ENCODE peak calls at places on chromosomes 7 and 10, in ten cellular contexts. G is psoas muscle; Y is tibial nerve; K is AG04450; L is thyroid gland; W is GM23338; R is HepG2; D is CD8-positive, alpha-beta memory T cell; E is GM23248; C is PC-3. O is an unnamed sample.
A peak's percentile ranks its signal among the peaks of the same experiment; 100 is the strongest.

GRCh38 chr10:82742478-82742877 is 867.5 kb downstream of the NRG3 start:
- DNase-seq in G (no peak), Y (no peak), K (no peak), L (no peak), W (peak; percentile 2), R (no peak), D (no peak), E (peak; percentile 48), C (peak; percentile 16), O (no peak)

GRCh38 chr7:64878684-64879083 is 24.4 kb upstream of the ZNF273 start:
- DNase-seq in G (no peak), Y (no peak), K (no peak), L (no peak), W (no peak), R (no peak), D (no peak), E (peak; percentile 17), C (no peak), O (no peak)

GRCh38 chr10:89337493-89337892 is 9.7 kb downstream of the IFIT3 start:
- DNase-seq in G (no peak), Y (no peak), K (no peak), L (no peak), W (no peak), R (no peak), D (no peak), E (peak; percentile 64), C (no peak), O (no peak)

GRCh38 chr7:39624202-39624807 is 933 bp downstream of the RALA start:
- DNase-seq in G (no peak), Y (no peak), K (no peak), L (peak; percentile 46), W (no peak), R (no peak), D (no peak), E (peak; percentile 64), C (peak; percentile 39), O (peak; percentile 14)

GRCh38 chr7:22395222-22395621 is 38.3 kb upstream of the RAPGEF5 start:
- DNase-seq in G (no peak), Y (no peak), K (no peak), L (no peak), W (no peak), R (peak; percentile 16), D (no peak), E (no peak), C (no peak), O (no peak)

GRCh38 chr7:157461805-157462771 is 125.3 kb downstream of the DNAJB6 start:
- DNase-seq in G (no peak), Y (no peak), K (no peak), L (no peak), W (no peak), R (no peak), D (no peak), E (no peak), C (no peak), O (no peak)

GRCh38 chr10:52059089-52059488 is 255.0 kb upstream of the DKK1 start:
- DNase-seq in G (no peak), Y (no peak), K (no peak), L (no peak), W (no peak), R (no peak), D (no peak), E (no peak), C (peak; percentile 51), O (no peak)

GRCh38 chr10:91974960-91975359 is 51.4 kb downstream of the BTAF1 start:
- DNase-seq in G (no peak), Y (no peak), K (peak; percentile 26), L (no peak), W (no peak), R (no peak), D (no peak), E (peak; percentile 90), C (peak; percentile 64), O (no peak)

GRCh38 chr10:11886138-11886474 is 63.0 kb downstream of the PROSER2 start:
- DNase-seq in G (no peak), Y (no peak), K (no peak), L (peak; percentile 50), W (no peak), R (no peak), D (no peak), E (no peak), C (no peak), O (no peak)

GRCh38 chr10:11885437-11886137 is 62.4 kb downstream of the PROSER2 start:
- DNase-seq in G (no peak), Y (no peak), K (no peak), L (no peak), W (no peak), R (no peak), D (no peak), E (no peak), C (no peak), O (no peak)

GRCh38 chr10:11887381-11888227 is 64.4 kb downstream of the PROSER2 start:
- DNase-seq in G (no peak), Y (no peak), K (no peak), L (no peak), W (no peak), R (no peak), D (no peak), E (no peak), C (no peak), O (no peak)

GRCh38 chr10:11884706-11885423 is 61.7 kb downstream of the PROSER2 start:
- DNase-seq in G (no peak), Y (no peak), K (no peak), L (no peak), W (no peak), R (no peak), D (no peak), E (no peak), C (no peak), O (no peak)

DNA sequence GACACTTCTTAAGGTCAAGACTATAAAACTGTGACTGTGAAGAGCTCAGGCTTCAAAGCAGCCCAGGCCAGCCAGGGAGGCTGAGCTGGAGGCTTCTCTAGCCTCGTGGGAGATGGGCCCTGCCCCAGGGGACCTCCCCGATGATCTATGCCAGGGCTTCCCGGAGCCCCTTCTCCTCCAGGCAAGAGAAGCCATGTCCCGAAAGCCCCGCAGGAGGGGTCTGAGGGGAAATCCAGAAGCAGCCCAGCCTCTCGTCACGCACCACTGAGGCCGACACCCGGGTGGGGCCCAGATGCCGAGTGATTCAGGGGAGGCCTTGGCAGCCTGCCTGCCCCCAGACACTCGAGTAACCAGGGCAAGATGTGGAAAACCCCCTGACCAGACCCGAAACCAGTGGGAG is 63.7 kb downstream of the PROSER2 start:
- DNase-seq in G (no peak), Y (no peak), K (no peak), L (peak; percentile 82), W (no peak), R (no peak), D (no peak), E (no peak), C (peak; percentile 57), O (no peak)
- H3K27ac ChIP-seq in G (no peak overlapping the region), Y (no peak overlapping the region), K (no peak overlapping the region), L (peak overlapping the region; percentile 39), W (no peak overlapping the region), R (no peak overlapping the region), D (no peak overlapping the region), E (no peak overlapping the region), C (peak overlapping the region; percentile 85), O (no peak overlapping the region)

DNA sequence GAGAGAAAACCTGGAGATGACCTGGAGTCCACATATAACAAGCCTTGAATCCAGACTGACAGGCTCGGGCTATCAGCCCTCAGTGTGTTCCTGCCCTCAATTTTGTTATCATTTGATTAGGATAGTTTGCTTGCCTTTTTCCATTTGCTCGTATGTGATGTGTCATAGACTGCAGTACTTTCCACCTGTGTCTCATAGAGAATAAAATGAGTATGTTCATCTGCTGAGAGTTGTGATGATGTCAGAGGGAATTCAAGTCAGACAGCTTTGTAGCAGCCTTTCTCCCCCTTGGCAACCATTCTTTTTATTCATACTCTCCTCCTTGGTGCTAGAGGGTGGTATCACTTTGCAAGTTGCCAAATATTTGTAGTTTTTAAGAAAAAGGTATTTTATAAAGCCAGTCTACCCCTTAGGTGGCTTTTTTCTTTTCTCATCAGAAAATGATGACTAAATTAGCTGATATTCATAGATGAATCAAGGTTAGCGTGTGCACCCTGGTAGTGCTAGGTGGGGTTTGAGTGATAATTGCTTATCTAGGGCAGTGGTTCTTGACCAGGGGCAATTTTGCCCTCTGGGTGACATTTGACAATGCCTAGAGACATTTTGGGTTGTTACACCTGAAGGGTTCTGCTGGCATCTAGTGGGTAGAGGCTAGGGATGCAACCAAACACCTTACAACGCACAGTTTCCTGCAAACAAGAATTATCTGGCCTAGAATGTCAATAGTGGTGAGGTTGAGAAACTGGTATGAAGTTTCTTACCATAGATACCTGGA is 5.4 kb downstream of the SGPL1 start:
- DNase-seq in G (no peak), Y (no peak), K (no peak), L (no peak), W (no peak), R (no peak), D (no peak), E (peak; percentile 20), C (peak; percentile 75), O (no peak)
- H3K27ac ChIP-seq in G (no peak overlapping the region), Y (no peak overlapping the region), K (no peak overlapping the region), L (no peak overlapping the region), W (no peak overlapping the region), R (no peak overlapping the region), D (no peak overlapping the region), E (no peak overlapping the region), C (peak overlapping the region; percentile 55), O (no peak overlapping the region)

GRCh38 chr7:101781384-101781783 is 36.0 kb upstream of the CUX1 start:
- DNase-seq in G (no peak), Y (no peak), K (no peak), L (no peak), W (no peak), R (no peak), D (no peak), E (no peak), C (no peak), O (no peak)

GRCh38 chr7:101782476-101782875 is 35.0 kb upstream of the CUX1 start:
- DNase-seq in G (no peak), Y (no peak), K (no peak), L (no peak), W (no peak), R (no peak), D (no peak), E (no peak), C (no peak), O (no peak)

GRCh38 chr7:101780281-101780680 is 37.1 kb upstream of the CUX1 start:
- DNase-seq in G (no peak), Y (no peak), K (no peak), L (no peak), W (no peak), R (no peak), D (no peak), E (no peak), C (no peak), O (no peak)

GRCh38 chr7:101778181-101778580 is 39.2 kb upstream of the CUX1 start:
- DNase-seq in G (no peak), Y (no peak), K (no peak), L (no peak), W (no peak), R (no peak), D (no peak), E (no peak), C (no peak), O (no peak)

GRCh38 chr7:101779267-101779666 is 38.2 kb upstream of the CUX1 start:
- DNase-seq in G (no peak), Y (no peak), K (no peak), L (no peak), W (no peak), R (no peak), D (no peak), E (no peak), C (no peak), O (no peak)
- H3K27ac ChIP-seq in G (no peak overlapping the region), Y (no peak overlapping the region), K (no peak overlapping the region), L (no peak overlapping the region), W (no peak overlapping the region), R (no peak overlapping the region), D (no peak overlapping the region), E (no peak overlapping the region), C (no peak overlapping the region), O (no peak overlapping the region)

GRCh38 chr10:123558651-123559050 is 107.5 kb upstream of the GPR26 start:
- DNase-seq in G (no peak), Y (no peak), K (no peak), L (no peak), W (peak; percentile 29), R (no peak), D (no peak), E (no peak), C (no peak), O (no peak)

GRCh38 chr10:123555616-123556015 is 110.5 kb upstream of the GPR26 start:
- DNase-seq in G (no peak), Y (no peak), K (no peak), L (no peak), W (no peak), R (no peak), D (no peak), E (no peak), C (no peak), O (no peak)

GRCh38 chr10:123557366-123558108 is 108.6 kb upstream of the GPR26 start:
- DNase-seq in G (no peak), Y (no peak), K (no peak), L (no peak), W (no peak), R (no peak), D (no peak), E (no peak), C (no peak), O (no peak)

GRCh38 chr10:123556049-123556448 is 110.1 kb upstream of the GPR26 start:
- DNase-seq in G (no peak), Y (no peak), K (no peak), L (no peak), W (no peak), R (no peak), D (no peak), E (no peak), C (no peak), O (no peak)

GRCh38 chr10:123556736-123557135 is 109.4 kb upstream of the GPR26 start:
- DNase-seq in G (no peak), Y (no peak), K (no peak), L (no peak), W (no peak), R (no peak), D (no peak), E (no peak), C (no peak), O (no peak)
- H3K27ac ChIP-seq in G (no peak overlapping the region), Y (no peak overlapping the region), K (no peak overlapping the region), L (no peak overlapping the region), W (no peak overlapping the region), R (no peak overlapping the region), D (no peak overlapping the region), E (no peak overlapping the region), C (no peak overlapping the region), O (no peak overlapping the region)

O was measured in body of pancreas.